ENCODE peak calls at places on chromosomes 11 and 22, in ten cellular contexts. J is activated T-cell treated with anti-CD3 and anti-CD28 coated beads for 1 hour; K is HCT116; H is brain microvascular endothelial cell; U is osteocyte; X is activated CD4-positive, alpha-beta T cell treated with anti-CD3 and anti-CD28 coated beads, Interleukin-2, amount 50 U/mL, for 48 hours; S is stimulated activated CD8-positive, alpha-beta memory T cell treated with anti-CD3 and anti-CD28 coated beads, Interleukin-12 subunit alpha, Interleukin-12 subunit beta, amount 100 ng/mL, for 4 hours; Q is fibroblast of lung; L is ELR; F is effector memory CD8-positive, alpha-beta T cell. D is an unnamed sample.

GRCh38 chr11:122556605-122557004 is 98.9 kb upstream of the UBASH3B start:
- DNase-seq in Q (peak), S (no peak), H (no peak), K (no peak), X (peak), U (no peak), F (no peak), J (no peak), L (no peak), D (no peak)

GRCh38 chr22:22546490-22546889 is 12.6 kb downstream of the PRAME start:
- DNase-seq in S (no peak), L (no peak), F (no peak), X (no peak), K (no peak), J (no peak), U (no peak), Q (peak), H (no peak), D (no peak)

GRCh38 chr11:104547996-104548661 is 350.1 kb downstream of the CASP12 start:
- DNase-seq in Q (peak), U (no peak), L (peak), H (peak), S (no peak), K (no peak), F (no peak), J (no peak), X (no peak), D (no peak)

GRCh38 chr11:64675417-64676252 is 47.4 kb downstream of the NRXN2 start:
- DNase-seq in F (no peak), X (no peak), Q (peak), J (no peak), H (peak), S (no peak), U (peak), L (peak), K (no peak), D (no peak)

GRCh38 chr11:15889972-15890371 is 466.4 kb downstream of the SOX6 start:
- DNase-seq in S (no peak), F (no peak), H (peak), J (no peak), Q (no peak), U (no peak), L (no peak), K (no peak), X (no peak), D (no peak)

GRCh38 chr22:46740910-46741785 is 3.1 kb upstream of the CERK start:
- DNase-seq in J (no peak), S (no peak), K (no peak), X (no peak), Q (no peak), L (no peak), U (no peak), F (no peak), H (no peak), D (no peak)

GRCh38 chr11:73034777-73035176 is 107.3 kb downstream of the FCHSD2 start:
- DNase-seq in H (no peak), L (no peak), F (no peak), S (no peak), X (no peak), Q (no peak), U (no peak), J (no peak), K (no peak), D (no peak)

GRCh38 chr11:20161230-20161918 is 1.1 kb upstream of the DBX1 start:
- DNase-seq in U (no peak), J (no peak), K (no peak), H (no peak), X (no peak), Q (no peak), F (no peak), S (no peak), L (peak), D (no peak)

GRCh38 chr11:79400206-79400605 is 40.6 kb downstream of the TENM4 start:
- DNase-seq in Q (no peak), J (no peak), L (no peak), K (no peak), X (no peak), H (no peak), U (no peak), F (no peak), S (no peak), D (no peak)

GRCh38 chr11:111302298-111302697 is 4.0 kb downstream of the POU2AF3 start:
- DNase-seq in S (no peak), K (no peak), U (no peak), X (no peak), H (no peak), Q (no peak), J (no peak), L (no peak), F (no peak), D (no peak)

GRCh38 chr11:100739636-100740035 is 52.5 kb downstream of the ARHGAP42 start:
- DNase-seq in S (no peak), J (no peak), H (peak), K (peak), U (no peak), F (no peak), L (peak), X (no peak), Q (peak), D (no peak)

GRCh38 chr11:64766881-64767280 is 7.1 kb upstream of the PYGM start:
- DNase-seq in H (no peak), J (no peak), S (no peak), Q (no peak), K (no peak), F (no peak), X (no peak), L (no peak), U (no peak), D (no peak)

GRCh38 chr11:45860348-45860747 is 13.1 kb downstream of the CRY2 start:
- DNase-seq in L (no peak), Q (no peak), K (no peak), S (no peak), U (no peak), J (no peak), X (no peak), F (no peak), H (no peak), D (no peak)

GRCh38 chr22:41094036-41094435 is 1.6 kb downstream of the EP300 start:
- DNase-seq in S (no peak), J (no peak), L (peak), K (no peak), U (no peak), F (no peak), H (peak), Q (peak), X (no peak), D (no peak)

GRCh38 chr11:99275521-99275920 is 254.8 kb downstream of the CNTN5 start:
- DNase-seq in J (no peak), F (no peak), L (peak), U (no peak), K (no peak), H (no peak), S (no peak), X (no peak), Q (no peak), D (no peak)

GRCh38 chr22:25668437-25668836 is 73.6 kb upstream of the MYO18B start:
- DNase-seq in U (no peak), J (no peak), Q (peak), H (no peak), S (no peak), K (no peak), L (peak), X (no peak), F (no peak), D (no peak)

GRCh38 chr11:81869337-81870065 is 864.2 kb downstream of the FAM181B start:
- DNase-seq in Q (peak), F (peak), J (peak), X (peak), L (no peak), U (no peak), S (peak), K (no peak), H (peak), D (peak)

GRCh38 chr11:121575250-121575962 is 122.6 kb upstream of the SORL1-AS1 start:
- DNase-seq in F (no peak), H (peak), K (no peak), J (no peak), S (no peak), L (no peak), Q (peak), U (peak), X (no peak), D (no peak)

GRCh38 chr11:64357904-64358535 is 942 bp upstream of the RPS6KA4 start:
- DNase-seq in J (no peak), K (no peak), S (peak), H (no peak), L (peak), F (no peak), U (no peak), X (peak), Q (no peak), D (no peak)

GRCh38 chr11:71201936-71202597 is 50.3 kb downstream of the SHANK2 start:
- DNase-seq in L (no peak), X (no peak), S (no peak), H (no peak), F (no peak), J (no peak), K (no peak), U (no peak), Q (no peak), D (no peak)

GRCh38 chr11:132771746-132772145 is 760.6 kb downstream of the OPCML start:
- DNase-seq in F (no peak), X (no peak), U (no peak), S (no peak), L (no peak), J (no peak), H (no peak), Q (no peak), K (no peak), D (no peak)

GRCh38 chr11:36381005-36381350 is 84.9 kb downstream of the PRR5L start:
- DNase-seq in K (no peak), S (no peak), F (no peak), X (no peak), U (no peak), Q (no peak), J (no peak), H (no peak), L (no peak), D (no peak)

GRCh38 chr11:72589802-72590761 is 84.1 kb downstream of the PDE2A start:
- DNase-seq in K (no peak), F (peak), U (no peak), X (peak), Q (peak), H (no peak), S (no peak), J (peak), L (peak), D (peak)

GRCh38 chr11:18383388-18384156 is 10.8 kb upstream of the LDHA start:
- DNase-seq in K (peak), X (peak), Q (peak), S (peak), U (peak), F (peak), L (peak), H (peak), J (peak), D (peak)

GRCh38 chr11:77179048-77179447 is 51.0 kb downstream of the MYO7A start:
- DNase-seq in K (no peak), X (no peak), U (no peak), Q (no peak), J (no peak), L (no peak), H (no peak), F (no peak), S (no peak), D (no peak)

GRCh38 chr22:41197046-41197807 is 7.9 kb upstream of the L3MBTL2 start:
- DNase-seq in L (peak), H (peak), S (peak), Q (peak), F (peak), U (peak), K (no peak), J (peak), X (peak), D (peak)

GRCh38 chr22:42717197-42717967 is 3.3 kb downstream of the A4GALT start:
- DNase-seq in J (no peak), K (no peak), H (no peak), S (no peak), X (no peak), L (no peak), U (no peak), Q (no peak), F (no peak), D (no peak)

GRCh38 chr11:131498631-131499053 is 128.2 kb downstream of the NTM start:
- DNase-seq in K (no peak), F (no peak), H (no peak), L (no peak), X (no peak), Q (no peak), J (no peak), S (no peak), U (no peak), D (no peak)

GRCh38 chr22:28014141-28015055 is 95.3 kb upstream of the PITPNB start:
- DNase-seq in J (no peak), L (no peak), F (no peak), K (no peak), U (no peak), Q (no peak), X (no peak), H (no peak), S (no peak), D (no peak)

GRCh38 chr11:30100514-30100913 is 83.7 kb upstream of the KCNA4 start:
- DNase-seq in U (no peak), X (no peak), J (no peak), S (no peak), Q (no peak), K (no peak), H (no peak), L (no peak), F (no peak), D (no peak)

GRCh38 chr11:120268686-120269085 is 28.7 kb downstream of the POU2F3 start:
- DNase-seq in S (no peak), L (no peak), H (no peak), K (no peak), Q (no peak), J (no peak), F (no peak), U (no peak), X (no peak), D (no peak)

GRCh38 chr22:30822216-30823014 is 127.7 kb downstream of the OSBP2 start:
- DNase-seq in H (no peak), U (no peak), K (no peak), X (no peak), Q (no peak), L (peak), J (no peak), S (no peak), F (no peak), D (no peak)

GRCh38 chr11:14789879-14790484 is 102.0 kb downstream of the CYP2R1 start:
- DNase-seq in K (no peak), Q (peak), L (peak), H (no peak), F (no peak), X (no peak), J (no peak), S (no peak), U (no peak), D (no peak)

GRCh38 chr11:128451651-128452470 is 135.5 kb downstream of the ETS1 start:
- DNase-seq in F (no peak), L (no peak), H (peak), J (no peak), K (no peak), U (peak), S (no peak), X (no peak), Q (peak), D (no peak)